ENCODE peak calls at places on chromosomes 2 and 18, in four cellular contexts. J is K562, P is HCT116, C is HepG2. U is an unnamed sample.

GRCh38 chr18:43563780-43564179 is 286.5 kb upstream of the SYT4 start:
- DNase-seq in C (peak; percentile 12), P (no peak), J (no peak), U (no peak)

GRCh38 chr2:206354129-206354528 is 79.7 kb downstream of the ZDBF2 start:
- DNase-seq in J (no peak), C (no peak), P (no peak), U (no peak)

GRCh38 chr18:21831413-21831831 is 90.8 kb downstream of the MIB1 start:
- DNase-seq in C (no peak), J (no peak), P (no peak), U (no peak)

GRCh38 chr2:52955079-52955478 is 812.5 kb upstream of the CHAC2 start:
- DNase-seq in P (no peak), J (no peak), C (no peak), U (no peak)

GRCh38 chr18:38539871-38540270 is 974.3 kb upstream of the CELF4 start:
- DNase-seq in J (no peak), C (no peak), P (no peak), U (no peak)

GRCh38 chr2:191844706-191845105 is 2.2 kb downstream of the CAVIN2 start:
- DNase-seq in P (no peak), J (no peak), C (no peak), U (no peak)

GRCh38 chr2:26008851-26009566 is 24.9 kb upstream of the RAB10 start:
- DNase-seq in P (peak; percentile 43), C (peak; percentile 48), J (peak; percentile 32), U (no peak)

GRCh38 chr2:11563784-11564666 is 30.2 kb downstream of the GREB1 start:
- DNase-seq in J (no peak), P (no peak), C (no peak), U (no peak)

GRCh38 chr2:27807476-27807875 is 36.0 kb downstream of the MRPL33 start:
- DNase-seq in J (peak; percentile 31), C (peak; percentile 36), P (peak; percentile 19), U (no peak)

GRCh38 chr2:168781191-168781818 is 21.1 kb upstream of the NOSTRIN start:
- DNase-seq in C (no peak), P (no peak), J (no peak), U (no peak)

GRCh38 chr2:31188141-31188540 is 29.2 kb downstream of the CAPN14 start:
- DNase-seq in C (no peak), J (no peak), P (no peak), U (no peak)

GRCh38 chr2:182868049-182868422 is 1.6 kb upstream of the FRZB start:
- DNase-seq in P (no peak), J (no peak), C (peak; percentile 80), U (no peak)

GRCh38 chr18:23876496-23876895 is 138.1 kb upstream of the TTC39C start:
- DNase-seq in P (no peak), J (no peak), C (no peak), U (no peak)

GRCh38 chr2:11071207-11071606 is 84.1 kb upstream of the SLC66A3 start:
- DNase-seq in J (peak; percentile 21), C (no peak), P (no peak), U (no peak)

GRCh38 chr18:12883003-12883683 is 894 bp downstream of the PTPN2 start:
- DNase-seq in P (no peak), C (no peak), J (no peak), U (no peak)

GRCh38 chr2:73859721-73860586 is 31.2 kb downstream of the STAMBP start:
- DNase-seq in P (peak; percentile 37), J (peak; percentile 23), C (peak; percentile 44), U (peak; percentile 46)

GRCh38 chr2:237687666-237688065 is 60.3 kb downstream of the LRRFIP1 start:
- DNase-seq in J (peak; percentile 45), P (no peak), C (peak; percentile 90), U (peak; percentile 64)

GRCh38 chr2:29242621-29243375 is 127.6 kb downstream of the CLIP4 start:
- DNase-seq in J (no peak), C (no peak), P (no peak), U (no peak)

GRCh38 chr2:47239119-47239969 is 84.2 kb upstream of the STPG4 start:
- DNase-seq in J (no peak), P (no peak), C (no peak), U (no peak)

GRCh38 chr2:47236503-47237215 is 81.6 kb upstream of the STPG4 start:
- DNase-seq in C (no peak), P (no peak), J (no peak), U (no peak)

GRCh38 chr2:47241715-47242114 is 86.6 kb upstream of the STPG4 start:
- DNase-seq in J (peak; percentile 74), P (no peak), C (no peak), U (no peak)

GRCh38 chr2:47235127-47235526 is 80.0 kb upstream of the STPG4 start:
- DNase-seq in P (no peak), C (no peak), J (peak; percentile 45), U (no peak)

DNA sequence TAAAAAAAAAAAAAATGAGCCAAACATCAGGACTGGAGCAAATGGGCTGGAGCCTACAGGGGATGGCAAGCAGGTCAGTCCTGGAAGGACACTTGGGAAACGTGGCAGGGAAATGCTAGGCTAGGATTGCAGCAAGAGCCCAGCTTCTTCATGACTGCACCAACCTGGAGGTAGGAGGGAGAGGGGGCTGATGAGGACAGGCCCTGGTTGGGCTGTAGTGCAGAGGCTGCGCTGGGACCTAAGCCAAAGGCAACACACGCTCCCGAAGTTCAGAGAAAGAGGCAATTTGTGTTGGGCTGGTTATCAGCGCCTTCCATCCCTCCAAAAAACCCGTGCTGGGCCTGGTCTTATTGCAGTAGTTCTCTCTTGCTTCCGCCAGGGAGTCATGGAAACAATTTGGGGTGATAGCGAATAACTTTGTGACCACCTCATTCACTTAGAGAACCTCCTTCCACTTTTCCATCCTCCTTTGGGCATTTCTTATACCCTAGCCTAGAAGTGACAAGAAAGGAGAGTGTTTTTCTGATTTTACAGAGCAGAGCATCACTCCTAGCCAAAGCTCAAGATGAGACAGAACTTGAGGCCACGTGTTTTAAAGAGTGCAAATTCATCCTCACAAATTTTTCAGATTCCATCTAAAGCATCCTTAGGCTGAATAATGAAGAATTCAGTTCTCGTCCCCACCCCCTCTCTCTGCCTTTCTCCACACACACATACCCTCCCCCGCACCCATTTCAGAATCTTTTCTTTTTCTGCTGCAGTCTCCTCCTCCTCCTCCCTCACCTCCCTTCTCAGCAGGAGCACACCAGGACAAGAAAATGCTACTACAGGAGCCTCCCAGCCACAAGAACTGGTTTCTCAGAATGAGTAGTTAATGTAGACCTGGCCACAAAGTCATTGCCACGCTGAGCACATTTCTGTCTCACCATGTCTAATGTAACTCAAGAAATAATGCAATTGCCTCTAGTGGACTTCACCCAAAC is 82.6 kb upstream of the STPG4 start:
- DNase-seq in J (peak; percentile 94), C (no peak), P (no peak), U (no peak)
- H3K4me3 ChIP-seq in J (no peak overlapping the region), C (no peak overlapping the region), P (no peak overlapping the region), U (no peak overlapping the region)

GRCh38 chr2:96888082-96889011 is 18.5 kb upstream of the SEMA4C start:
- DNase-seq in P (no peak), J (no peak), C (no peak), U (no peak)

GRCh38 chr2:96891591-96892333 is 21.9 kb upstream of the SEMA4C start:
- DNase-seq in C (no peak), P (no peak), J (peak; percentile 62), U (no peak)

GRCh38 chr2:96893289-96894150 is 23.6 kb upstream of the SEMA4C start:
- DNase-seq in C (no peak), P (no peak), J (no peak), U (no peak)

GRCh38 chr2:96890252-96890651 is 20.4 kb upstream of the SEMA4C start:
- DNase-seq in P (no peak), C (no peak), J (peak; percentile 63), U (no peak)

DNA sequence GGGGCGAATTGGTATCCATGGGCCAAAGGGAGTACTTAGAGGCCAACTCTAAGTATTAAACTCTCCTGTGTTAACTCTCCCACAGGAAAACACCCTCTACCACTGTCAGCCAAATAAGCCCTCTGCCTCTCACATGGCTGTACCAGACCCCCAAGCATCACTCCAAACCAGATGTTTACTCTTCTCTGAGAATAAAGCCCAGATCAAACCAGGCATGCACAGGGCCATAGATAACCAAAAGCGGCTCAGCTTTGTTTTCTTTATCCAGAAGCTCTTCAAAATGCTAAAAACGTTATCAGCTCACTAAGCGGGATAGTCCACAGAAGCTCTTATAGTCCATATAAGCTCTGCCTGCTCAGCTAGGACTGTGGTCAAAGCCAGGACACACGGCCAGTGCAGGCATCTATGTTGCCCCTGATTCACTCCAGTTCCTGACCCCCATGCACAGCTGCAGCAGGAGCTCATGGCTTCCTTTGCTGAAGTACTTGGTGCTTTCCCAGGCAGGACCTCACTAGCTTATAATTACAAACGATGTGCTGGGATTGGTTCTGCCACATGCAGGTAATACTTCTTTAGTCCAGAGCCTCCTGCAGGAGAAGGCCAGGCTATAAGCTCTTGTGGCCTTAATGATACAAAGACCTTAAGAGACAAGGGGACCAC is 21.0 kb upstream of the SEMA4C start:
- DNase-seq in J (peak; percentile 51), C (no peak), P (no peak), U (no peak)
- H3K4me1 ChIP-seq in J (peaks cover 84% of the 10 kb centered on the region), C (no peaks in the 10 kb centered on the region), P (peaks cover 7% of the 10 kb centered on the region), U (peaks cover 8% of the 10 kb centered on the region)

GRCh38 chr2:8368463-8368862 is 313.4 kb upstream of the ID2 start:
- DNase-seq in P (no peak), C (no peak), J (no peak), U (no peak)

GRCh38 chr2:8361930-8362329 is 319.9 kb upstream of the ID2 start:
- DNase-seq in C (no peak), P (no peak), J (peak; percentile 10), U (no peak)

GRCh38 chr2:8369522-8369921 is 312.3 kb upstream of the ID2 start:
- DNase-seq in P (no peak), C (no peak), J (no peak), U (no peak)

GRCh38 chr2:8365331-8365910 is 316.4 kb upstream of the ID2 start:
- DNase-seq in P (no peak), J (no peak), C (no peak), U (no peak)

DNA sequence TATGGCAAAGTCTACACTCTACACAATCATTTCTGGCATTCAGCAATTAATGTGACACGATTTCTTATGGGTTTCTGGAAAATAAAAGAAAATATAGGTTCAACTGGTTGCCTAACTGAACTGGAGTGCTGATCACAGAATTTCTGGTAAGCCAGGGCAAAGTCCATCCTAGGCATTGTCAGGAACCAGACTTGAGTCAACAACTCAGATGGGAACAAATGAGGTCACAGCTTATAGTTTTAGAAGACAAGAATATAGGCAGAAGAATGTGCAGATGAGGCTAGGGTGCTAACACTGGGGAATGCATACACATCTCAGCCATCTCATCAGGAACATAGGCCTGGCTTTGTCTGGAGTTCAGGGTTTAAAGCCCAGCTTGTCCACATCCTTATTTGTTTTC is 317.2 kb upstream of the ID2 start:
- DNase-seq in P (no peak), J (no peak), C (peak; percentile 77), U (no peak)
- TF ChIP-seq TCF7L2 in P (no peak), J (no peak), C (no peak), U (no peak)

DNA sequence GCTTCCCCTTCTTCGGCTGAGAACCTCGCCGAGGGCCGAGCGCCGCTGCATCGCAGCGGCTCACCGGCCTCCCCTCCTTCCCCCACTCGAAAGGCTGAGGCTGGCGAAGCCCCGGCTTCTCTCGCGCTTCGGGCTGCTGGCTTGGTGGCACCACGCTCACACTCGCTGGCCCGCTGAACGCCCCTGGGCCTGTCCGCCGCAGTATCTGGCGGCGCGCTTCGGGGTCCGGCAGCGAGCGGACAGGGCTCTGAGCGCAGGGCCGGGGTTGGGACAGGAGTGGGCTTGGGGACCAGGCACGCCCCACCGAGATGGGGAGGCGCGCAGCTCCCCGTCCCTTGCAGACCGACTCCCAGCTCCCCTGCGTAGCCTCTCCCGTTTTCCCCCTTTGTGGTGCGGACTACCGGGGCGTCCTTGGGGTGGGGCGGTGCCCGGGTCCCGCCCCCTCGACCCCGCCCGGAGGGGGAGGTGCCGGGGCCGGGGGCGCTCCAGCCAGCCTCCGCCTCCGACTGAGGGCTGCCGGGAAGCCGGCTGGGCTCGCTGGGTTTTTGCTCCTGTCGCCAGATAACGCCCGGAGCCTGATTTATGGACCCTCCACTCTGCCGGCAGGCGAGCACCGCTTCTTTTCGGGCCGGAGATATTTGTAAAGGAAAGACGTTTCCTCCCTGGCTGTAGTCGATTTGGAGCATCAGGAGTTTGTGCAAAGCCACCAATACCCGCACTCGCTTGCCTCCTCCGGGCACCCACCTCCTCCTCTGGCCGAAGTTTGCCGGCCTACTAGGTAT is 3.8 kb downstream of the GBX2 start:
- DNase-seq in J (no peak), P (no peak), C (no peak), U (no peak)
- H3K4me3 ChIP-seq in J (no peak overlapping the region), P (peak overlapping the region; percentile 51), C (no peak overlapping the region), U (peak overlapping the region; percentile 67)